ENCODE peak calls at places on chromosomes 2 and 18, in five cellular contexts. H is K562, Q is uterus, E is left ventricle myocardium inferior, U is substantia nigra. D is an unnamed sample.

GRCh38 chr2:29245742-29246387 is 130.7 kb downstream of the CLIP4 start:
- DNase-seq in H (no peak), Q (no peak), E (no peak), U (no peak), D (no peak)

GRCh38 chr2:59882822-59883221 is 670.6 kb downstream of the BCL11A start:
- DNase-seq in H (no peak), E (no peak), Q (no peak), U (no peak), D (no peak)

GRCh38 chr2:215367647-215368492 is 56.0 kb downstream of the ATIC start:
- DNase-seq in Q (no peak), E (no peak), U (no peak), H (no peak), D (peak; percentile 72)

GRCh38 chr18:59123588-59124369 is 15.9 kb upstream of the SEC11C start:
- DNase-seq in E (no peak), U (no peak), H (no peak), Q (peak; percentile 49), D (peak; percentile 60)

GRCh38 chr18:58819051-58819450 is 45.6 kb upstream of the ZNF532 start:
- DNase-seq in H (no peak), E (no peak), U (no peak), Q (no peak), D (no peak)

GRCh38 chr18:22606563-22607283 is 189.0 kb upstream of the CTAGE1 start:
- DNase-seq in E (no peak), Q (peak; percentile 39), H (no peak), U (no peak), D (peak; percentile 20)

GRCh38 chr2:97702731-97703470 is 10.5 kb upstream of the ZAP70 start:
- DNase-seq in U (no peak), H (no peak), E (no peak), Q (no peak), D (no peak)

GRCh38 chr18:79749251-79750191 is 48.2 kb upstream of the KCNG2 start:
- DNase-seq in H (no peak), Q (no peak), E (no peak), U (no peak), D (no peak)

GRCh38 chr2:207338220-207338607 is 172.5 kb upstream of the KLF7 start:
- DNase-seq in E (no peak), U (no peak), H (no peak), Q (no peak), D (no peak)

GRCh38 chr2:88764141-88764849 is 72.8 kb downstream of the RPIA start:
- DNase-seq in H (no peak), U (no peak), Q (no peak), E (no peak), D (no peak)

GRCh38 chr2:14673351-14673875 is 40.9 kb downstream of the LRATD1 start:
- DNase-seq in Q (no peak), U (no peak), E (no peak), H (no peak), D (no peak)

GRCh38 chr2:233122541-233122940 is 62.4 kb downstream of the INPP5D start:
- DNase-seq in E (no peak), U (no peak), H (no peak), Q (no peak), D (no peak)

GRCh38 chr2:130728549-130729310 is at the start of gene GPR148:
- DNase-seq in H (no peak), U (no peak), Q (no peak), E (no peak), D (no peak)

GRCh38 chr2:234823877-234824376 is 127.9 kb upstream of the SH3BP4 start:
- DNase-seq in U (no peak), E (no peak), Q (peak; percentile 39), H (no peak), D (no peak)

GRCh38 chr18:49815927-49816326 is 2.6 kb upstream of the ACAA2 start:
- DNase-seq in E (no peak), Q (no peak), U (no peak), H (no peak), D (no peak)

GRCh38 chr2:46967990-46968647 is 52.5 kb upstream of the MCFD2 start:
- DNase-seq in E (peak; percentile 70), H (peak; percentile 73), Q (peak; percentile 79), U (no peak), D (no peak)

GRCh38 chr2:40642726-40643125 is 190.8 kb upstream of the SLC8A1 start:
- DNase-seq in E (no peak), H (no peak), U (no peak), Q (no peak), D (no peak)

GRCh38 chr2:162242586-162243304 is 500 bp downstream of the FAP start:
- DNase-seq in H (no peak), U (no peak), E (no peak), Q (no peak), D (peak; percentile 91)

GRCh38 chr2:118748245-118748885 is 99.1 kb downstream of the EN1 start:
- DNase-seq in H (no peak), Q (no peak), U (no peak), E (no peak), D (no peak)

GRCh38 chr2:112031916-112032582 is 23.0 kb upstream of the TMEM87B start:
- DNase-seq in Q (no peak), E (no peak), H (no peak), U (no peak), D (peak; percentile 23)

GRCh38 chr2:145599761-145600160 is 1079.8 kb upstream of the ZEB2 start:
- DNase-seq in H (no peak), Q (no peak), E (no peak), U (no peak), D (no peak)

GRCh38 chr2:58851598-58851997 is 610.5 kb upstream of the FANCL start:
- DNase-seq in Q (no peak), H (no peak), U (no peak), E (no peak), D (no peak)

DNA sequence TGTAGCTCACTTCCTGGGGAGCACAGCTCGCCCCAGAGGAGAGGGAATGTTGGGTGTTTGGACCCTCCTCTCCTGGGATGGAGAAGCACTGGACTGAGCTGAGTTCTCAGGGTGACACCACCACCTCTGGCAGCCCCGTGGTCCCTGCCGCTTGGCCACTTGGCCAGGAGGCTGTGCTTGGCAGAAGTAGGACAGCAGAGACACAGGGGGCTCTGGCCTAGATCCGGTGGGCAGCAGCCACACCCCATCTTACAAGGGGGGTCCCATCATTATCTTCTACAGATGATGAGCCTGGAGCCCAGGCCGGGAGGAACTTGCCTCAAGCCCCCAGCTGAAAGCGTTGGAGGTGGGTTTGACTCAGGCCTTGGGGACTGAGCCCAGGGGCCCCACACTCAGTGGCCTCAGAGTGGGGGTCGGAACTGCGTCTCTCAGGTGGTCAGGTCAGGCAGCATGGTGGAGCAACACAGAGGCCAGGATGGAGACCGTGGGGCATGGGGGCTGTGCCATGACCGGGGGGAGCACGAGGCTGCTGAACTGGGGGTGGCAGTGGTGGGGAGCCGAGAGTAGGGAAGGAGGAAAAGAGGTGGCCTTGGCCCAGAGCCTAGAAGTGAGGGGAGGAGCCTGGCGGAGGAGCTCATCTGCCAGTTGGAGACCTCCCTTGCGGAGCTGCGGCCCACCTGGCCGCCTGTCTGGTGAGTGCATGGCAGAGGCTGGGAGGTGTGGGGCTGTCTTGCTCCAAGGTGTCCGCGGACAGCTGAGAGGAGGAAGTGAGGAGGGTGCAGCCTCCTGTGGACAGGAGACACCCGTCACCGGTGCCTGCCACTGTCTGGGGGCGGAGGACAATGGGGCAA is 63.6 kb upstream of the HDAC4 start:
- DNase-seq in E (no peak), H (no peak), U (no peak), Q (no peak), D (no peak)
- H3K27ac ChIP-seq in E (no peak overlapping the region), H (no peak overlapping the region), U (peak overlapping the region; percentile 88), Q (no peak overlapping the region), D (no peak overlapping the region)

DNA sequence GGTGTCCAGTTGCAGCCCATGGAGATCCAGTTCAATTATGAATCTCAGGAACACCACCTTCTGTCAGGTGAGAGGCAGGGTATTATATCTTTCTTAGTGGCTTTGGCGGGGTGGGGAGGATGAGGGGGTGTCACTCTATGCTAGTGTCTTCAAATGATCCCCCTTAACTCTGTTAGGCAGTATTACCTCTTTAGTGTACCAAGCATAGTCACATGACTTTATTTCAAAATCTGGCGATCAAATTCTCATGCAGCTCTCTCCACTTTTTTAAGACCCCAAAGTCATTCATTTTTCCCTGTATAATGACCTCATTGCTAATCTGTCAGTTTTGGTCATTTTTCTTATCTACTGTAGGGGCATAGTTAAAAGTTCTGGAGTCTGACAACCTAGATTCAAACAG is 1.1 kb upstream of the ZSCAN30 start:
- DNase-seq in U (no peak), Q (no peak), E (no peak), H (no peak), D (no peak)
- H3K27ac ChIP-seq in U (no peak overlapping the region), Q (no peak overlapping the region), E (no peak overlapping the region), H (peak overlapping the region; percentile 88), D (no peak overlapping the region)

DNA sequence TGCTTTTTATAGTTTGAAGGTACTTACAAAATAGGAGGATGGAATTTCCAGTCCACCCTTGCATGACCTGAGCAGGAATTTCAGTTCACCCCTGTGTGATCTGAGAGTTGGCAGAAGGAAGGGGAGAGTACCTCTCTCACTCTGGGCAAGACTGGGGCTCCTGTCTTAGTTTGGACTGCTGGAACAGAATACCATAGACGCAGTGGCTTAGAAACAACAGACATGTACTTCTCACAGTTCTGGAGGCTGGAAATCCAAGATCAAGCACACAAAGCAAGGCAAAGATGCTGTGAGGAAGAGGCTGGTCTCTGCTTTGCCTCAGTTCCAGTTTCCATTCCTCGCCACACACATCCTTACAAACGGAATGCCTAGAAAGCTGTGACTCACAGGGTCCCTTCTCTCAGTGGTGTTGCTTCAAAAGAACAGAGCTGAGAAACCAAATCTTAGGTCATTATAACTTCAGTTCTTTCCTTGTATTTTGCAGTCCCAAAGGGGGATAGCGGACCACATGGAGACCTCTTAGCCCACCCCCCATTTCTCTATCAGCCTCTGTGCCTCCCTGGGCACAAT is 108.8 kb upstream of the HAAO start:
- DNase-seq in H (no peak), Q (no peak), U (no peak), E (no peak), D (peak; percentile 65)
- H3K27ac ChIP-seq in H (no peak overlapping the region), Q (peak overlapping the region; percentile 52), U (no peak overlapping the region), E (no peak overlapping the region), D (no peak overlapping the region)

GRCh38 chr18:76935722-76936337 is 113.5 kb downstream of the ZNF236 start:
- DNase-seq in E (no peak), Q (no peak), H (no peak), U (no peak), D (no peak)

GRCh38 chr18:76936877-76937276 is 114.5 kb downstream of the ZNF236 start:
- DNase-seq in E (no peak), U (no peak), Q (no peak), H (no peak), D (no peak)

GRCh38 chr18:76931171-76931570 is 108.8 kb downstream of the ZNF236 start:
- DNase-seq in H (no peak), E (no peak), Q (no peak), U (no peak), D (no peak)

GRCh38 chr18:76928179-76928868 is 106.0 kb downstream of the ZNF236 start:
- DNase-seq in U (no peak), H (no peak), Q (no peak), E (no peak), D (no peak)

DNA sequence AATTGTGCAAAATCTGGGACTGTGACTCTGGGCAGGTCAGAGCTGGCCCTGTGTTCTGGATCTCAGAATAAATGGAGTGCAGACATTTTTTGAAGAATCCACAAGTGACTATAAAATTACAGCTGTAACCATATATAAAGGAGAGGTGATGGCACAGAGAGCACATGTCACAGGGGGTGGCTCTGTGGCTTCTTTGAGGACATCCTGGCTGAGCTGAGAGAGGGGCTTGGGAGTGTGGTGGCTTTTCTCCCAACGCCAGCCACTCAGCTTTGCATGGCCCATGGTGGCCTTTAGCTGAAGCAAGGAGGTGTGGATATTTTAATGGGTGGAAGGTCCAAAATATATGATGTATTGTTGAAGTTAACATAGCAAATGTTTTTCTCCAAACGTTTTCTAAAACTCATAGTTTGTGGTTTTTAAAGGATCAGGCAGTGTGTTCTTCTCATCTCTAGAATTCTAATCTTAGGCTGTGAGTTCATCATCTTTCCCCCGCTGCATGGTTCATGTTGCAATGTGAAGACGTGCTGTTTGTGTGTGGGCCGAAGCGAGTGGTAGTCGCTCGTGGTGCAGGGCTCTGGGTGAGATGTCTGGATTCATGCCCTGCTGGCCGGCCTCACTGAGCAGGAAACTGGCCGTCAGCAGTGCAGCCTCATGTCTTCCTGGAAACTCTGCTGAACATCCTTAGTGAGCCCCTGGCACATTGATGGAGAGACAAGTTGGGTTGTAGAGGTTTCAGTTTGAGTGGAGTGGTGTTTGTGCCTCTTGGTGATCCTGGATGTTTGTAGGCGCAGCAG is 109.9 kb downstream of the ZNF236 start:
- DNase-seq in Q (no peak), H (no peak), E (peak; percentile 49), U (no peak), D (peak; percentile 95)
- H3K27ac ChIP-seq in Q (no peak overlapping the region), H (no peak overlapping the region), E (no peak overlapping the region), U (no peak overlapping the region), D (no peak overlapping the region)